ENCODE peak calls at places on chromosomes 6 and 20, in six cellular contexts. H is fibroblast of lung; D is CD4-positive, alpha-beta T cell; Q is WTC11; N is activated CD8-positive, alpha-beta T cell treated with anti-CD3 and anti-CD28 coated beads for 36 hours; V is cardiac fibroblast. R is an unnamed sample.

GRCh38 chr20:16709017-16709416 is 20.8 kb upstream of the SNRPB2 start:
- DNase-seq in N (peak), D (no peak), V (no peak), Q (no peak), H (no peak), R (no peak)

GRCh38 chr20:45972500-45973183 is 639 bp upstream of the ZNF335 start:
- DNase-seq in D (no peak), N (no peak), Q (no peak), V (no peak), H (no peak), R (no peak)

GRCh38 chr20:47950103-47950502 is 164.8 kb upstream of the SULF2 start:
- DNase-seq in D (no peak), N (no peak), H (peak), V (peak), Q (no peak), R (no peak)

GRCh38 chr20:58583586-58583985 is 67.5 kb upstream of the STX16 start:
- DNase-seq in V (no peak), Q (no peak), N (no peak), D (no peak), H (no peak), R (no peak)

GRCh38 chr20:58133020-58133419 is 95.4 kb downstream of the ANKRD60 start:
- DNase-seq in N (no peak), Q (no peak), V (no peak), H (no peak), D (no peak), R (no peak)

GRCh38 chr20:13356591-13356990 is 135.5 kb downstream of the ISM1 start:
- DNase-seq in H (no peak), D (no peak), N (no peak), Q (no peak), V (no peak), R (no peak)

GRCh38 chr6:38813451-38813850 is 98.3 kb downstream of the DNAH8 start:
- DNase-seq in Q (no peak), N (no peak), V (no peak), H (no peak), D (no peak), R (no peak)

GRCh38 chr20:3796477-3797225 is 541 bp downstream of the CDC25B start:
- DNase-seq in D (no peak), Q (no peak), N (no peak), H (no peak), V (no peak), R (no peak)

GRCh38 chr6:132130530-132131298 is 179.5 kb upstream of the CCN2 start:
- DNase-seq in V (peak), N (peak), H (peak), Q (no peak), D (no peak), R (no peak)

GRCh38 chr6:123417411-123417810 is 219.3 kb downstream of the TRDN start:
- DNase-seq in V (no peak), H (no peak), D (no peak), Q (no peak), N (no peak), R (no peak)

GRCh38 chr6:81304486-81304885 is 448.0 kb downstream of the TENT5A start:
- DNase-seq in V (peak), H (peak), N (no peak), Q (no peak), D (no peak), R (no peak)

GRCh38 chr6:54719633-54720032 is 126.9 kb upstream of the FAM83B start:
- DNase-seq in V (no peak), H (no peak), Q (no peak), D (no peak), N (no peak), R (no peak)

GRCh38 chr6:32680055-32680454 is 13.6 kb upstream of the HLA-DQB1 start:
- DNase-seq in N (no peak), Q (no peak), D (no peak), V (no peak), H (no peak), R (no peak)

GRCh38 chr6:148203281-148203925 is 139.2 kb upstream of the SASH1 start:
- DNase-seq in H (peak), Q (no peak), V (peak), N (no peak), D (no peak), R (no peak)

GRCh38 chr20:53738039-53738944 is 144.7 kb upstream of the ZNF217 start:
- DNase-seq in V (peak), Q (peak), N (no peak), D (no peak), H (peak), R (peak)

GRCh38 chr20:16601019-16601418 is 27.8 kb upstream of the KIF16B start:
- DNase-seq in N (no peak), V (no peak), D (no peak), H (no peak), Q (no peak), R (no peak)

GRCh38 chr6:40894962-40895799 is 143.8 kb downstream of the UNC5CL start:
- DNase-seq in N (no peak), V (peak), D (no peak), H (peak), Q (peak), R (peak)
- TF ChIP-seq CTCF in N (no peak), V (peak), D (no peak), H (peak), Q (peak), R (peak)

GRCh38 chr20:37943033-37943432 is 40.1 kb downstream of the VSTM2L start:
- DNase-seq in Q (no peak), H (no peak), N (no peak), V (no peak), D (no peak), R (no peak)

GRCh38 chr20:37939701-37940151 is 36.8 kb downstream of the VSTM2L start:
- DNase-seq in D (no peak), H (no peak), Q (no peak), V (no peak), N (no peak), R (no peak)

GRCh38 chr20:37940161-37940560 is 37.2 kb downstream of the VSTM2L start:
- DNase-seq in H (no peak), V (no peak), D (no peak), Q (no peak), N (no peak), R (no peak)

GRCh38 chr20:37941992-37942391 is 39.1 kb downstream of the VSTM2L start:
- DNase-seq in D (no peak), Q (no peak), V (no peak), H (no peak), N (no peak), R (no peak)

DNA sequence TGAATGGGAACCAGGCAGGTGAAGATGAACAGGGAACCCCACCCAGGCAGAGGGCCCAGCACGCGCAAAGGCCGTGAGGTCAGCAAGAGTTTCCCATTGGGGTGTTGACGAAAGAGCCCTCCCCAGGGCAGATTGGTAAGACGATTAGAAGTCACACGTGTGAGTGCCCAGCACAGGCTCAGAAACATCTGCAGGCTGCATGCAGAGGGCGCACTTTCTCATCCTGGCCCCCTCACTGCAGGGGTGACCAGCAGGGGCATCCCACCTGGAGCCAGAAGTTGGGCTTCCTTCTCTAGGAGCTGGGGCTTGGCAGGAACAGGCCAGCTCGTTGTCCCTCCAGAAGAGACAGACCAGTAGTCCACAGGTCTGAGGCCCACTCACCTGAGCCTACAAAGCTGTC is 38.4 kb downstream of the VSTM2L start:
- DNase-seq in V (no peak), N (no peak), Q (peak), D (no peak), H (no peak), R (no peak)
- TF ChIP-seq CTCF in V (no peak), N (no peak), Q (peak), D (no peak), H (no peak), R (peak)

GRCh38 chr6:129440691-129441090 is 269.3 kb downstream of the ARHGAP18 start:
- DNase-seq in V (peak), Q (no peak), H (peak), D (no peak), N (no peak), R (no peak)
- TF ChIP-seq CTCF in V (no peak), Q (no peak), H (peak), D (no peak), N (no peak), R (no peak)

GRCh38 chr20:8689337-8689736 is 379.6 kb upstream of the PLCB4 start:
- DNase-seq in Q (no peak), H (no peak), D (no peak), V (no peak), N (no peak), R (no peak)

GRCh38 chr20:8693709-8694108 is 375.2 kb upstream of the PLCB4 start:
- DNase-seq in V (peak), D (no peak), Q (no peak), N (no peak), H (peak), R (no peak)

GRCh38 chr20:8690074-8690473 is 378.8 kb upstream of the PLCB4 start:
- DNase-seq in D (no peak), V (no peak), Q (no peak), H (no peak), N (no peak), R (no peak)
- TF ChIP-seq CTCF in D (no peak), V (no peak), Q (no peak), H (no peak), N (no peak), R (no peak)

GRCh38 chr6:14309516-14309915 is 191.9 kb downstream of the CD83 start:
- DNase-seq in Q (no peak), D (no peak), V (no peak), H (no peak), N (no peak), R (no peak)
- TF ChIP-seq CTCF in Q (no peak), D (no peak), V (no peak), H (no peak), N (no peak), R (no peak)